ENCODE peak calls at places on chromosomes 6 and 20, in four cellular contexts. One of them, this sample, is unnamed.

GRCh38 chr6:89944826-89945407 is 50.6 kb downstream of the GJA10 start:
- DNase-seq in Calu3: no peak
- DNase-seq in naive thymus-derived CD4-positive, alpha-beta T cell: no peak
- DNase-seq in ecto neural progenitor cell: no peak
- DNase-seq in this sample: no peak

GRCh38 chr6:37092851-37093727 is 76.9 kb upstream of the PIM1 start:
- DNase-seq in ecto neural progenitor cell: no peak
- DNase-seq in Calu3: peak
- DNase-seq in naive thymus-derived CD4-positive, alpha-beta T cell: no peak
- DNase-seq in this sample: no peak

GRCh38 chr20:3919352-3919751 is 30.2 kb downstream of the PANK2 start:
- DNase-seq in naive thymus-derived CD4-positive, alpha-beta T cell: no peak
- DNase-seq in ecto neural progenitor cell: no peak
- DNase-seq in Calu3: no peak
- DNase-seq in this sample: no peak

GRCh38 chr6:138215071-138215470 is 3.2 kb downstream of the PBOV1 start:
- DNase-seq in naive thymus-derived CD4-positive, alpha-beta T cell: no peak
- DNase-seq in Calu3: no peak
- DNase-seq in ecto neural progenitor cell: no peak
- DNase-seq in this sample: no peak

GRCh38 chr20:19699132-19699971 is 58.7 kb upstream of the RIN2 start:
- DNase-seq in naive thymus-derived CD4-positive, alpha-beta T cell: no peak
- DNase-seq in ecto neural progenitor cell: no peak
- DNase-seq in Calu3: no peak
- DNase-seq in this sample: no peak

GRCh38 chr6:34036357-34037069 is 109.4 kb downstream of the GRM4 start:
- DNase-seq in Calu3: no peak
- DNase-seq in naive thymus-derived CD4-positive, alpha-beta T cell: no peak
- DNase-seq in ecto neural progenitor cell: no peak
- DNase-seq in this sample: no peak

GRCh38 chr20:1935696-1936366 is 40.6 kb downstream of the SIRPA start:
- DNase-seq in ecto neural progenitor cell: no peak
- DNase-seq in naive thymus-derived CD4-positive, alpha-beta T cell: no peak
- DNase-seq in Calu3: no peak
- DNase-seq in this sample: no peak

GRCh38 chr6:46862381-46862780 is 59.4 kb downstream of the ADGRF5 start:
- DNase-seq in Calu3: no peak
- DNase-seq in ecto neural progenitor cell: no peak
- DNase-seq in naive thymus-derived CD4-positive, alpha-beta T cell: no peak
- DNase-seq in this sample: no peak

GRCh38 chr20:48957521-48957920 is 36.0 kb downstream of the ARFGEF2 start:
- DNase-seq in Calu3: no peak
- DNase-seq in ecto neural progenitor cell: no peak
- DNase-seq in naive thymus-derived CD4-positive, alpha-beta T cell: no peak
- DNase-seq in this sample: no peak

GRCh38 chr20:21521596-21522478 is 8.0 kb upstream of the NKX2-2 start:
- DNase-seq in Calu3: no peak
- DNase-seq in ecto neural progenitor cell: peak
- DNase-seq in naive thymus-derived CD4-positive, alpha-beta T cell: no peak
- DNase-seq in this sample: no peak

GRCh38 chr20:38143646-38144554 is 21.2 kb downstream of the TGM2 start:
- DNase-seq in naive thymus-derived CD4-positive, alpha-beta T cell: no peak
- DNase-seq in Calu3: peak
- DNase-seq in ecto neural progenitor cell: no peak
- DNase-seq in this sample: no peak

GRCh38 chr6:82576284-82576683 is 212.7 kb downstream of the TPBG start:
- DNase-seq in naive thymus-derived CD4-positive, alpha-beta T cell: no peak
- DNase-seq in Calu3: no peak
- DNase-seq in ecto neural progenitor cell: no peak
- DNase-seq in this sample: no peak

GRCh38 chr6:63817492-63818050 is 182.0 kb downstream of the PHF3 start:
- DNase-seq in naive thymus-derived CD4-positive, alpha-beta T cell: no peak
- DNase-seq in ecto neural progenitor cell: no peak
- DNase-seq in Calu3: no peak
- DNase-seq in this sample: no peak

GRCh38 chr6:139519571-139520031 is 145.2 kb upstream of the CITED2 start:
- DNase-seq in ecto neural progenitor cell: no peak
- DNase-seq in naive thymus-derived CD4-positive, alpha-beta T cell: no peak
- DNase-seq in Calu3: no peak
- DNase-seq in this sample: no peak

GRCh38 chr6:14540276-14540675 is 422.7 kb downstream of the CD83 start:
- DNase-seq in ecto neural progenitor cell: no peak
- DNase-seq in naive thymus-derived CD4-positive, alpha-beta T cell: no peak
- DNase-seq in Calu3: no peak
- DNase-seq in this sample: no peak

GRCh38 chr20:5870462-5871021 is 79.8 kb downstream of the TRMT6 start:
- DNase-seq in ecto neural progenitor cell: no peak
- DNase-seq in Calu3: no peak
- DNase-seq in naive thymus-derived CD4-positive, alpha-beta T cell: no peak
- DNase-seq in this sample: no peak

GRCh38 chr6:106829451-106829850 is 145.1 kb downstream of the CD24 start:
- DNase-seq in ecto neural progenitor cell: no peak
- DNase-seq in Calu3: no peak
- DNase-seq in naive thymus-derived CD4-positive, alpha-beta T cell: no peak
- DNase-seq in this sample: no peak

GRCh38 chr20:8144282-8145245 is 12.5 kb downstream of the PLCB1 start:
- DNase-seq in Calu3: no peak
- DNase-seq in ecto neural progenitor cell: no peak
- DNase-seq in naive thymus-derived CD4-positive, alpha-beta T cell: no peak
- DNase-seq in this sample: no peak

GRCh38 chr6:44257007-44257752 is at the start of gene SLC35B2:
- DNase-seq in ecto neural progenitor cell: peak
- DNase-seq in naive thymus-derived CD4-positive, alpha-beta T cell: peak
- DNase-seq in Calu3: peak
- DNase-seq in this sample: peak

GRCh38 chr6:17719323-17720041 is 12.8 kb upstream of the NUP153 start:
- DNase-seq in Calu3: no peak
- DNase-seq in naive thymus-derived CD4-positive, alpha-beta T cell: no peak
- DNase-seq in ecto neural progenitor cell: no peak
- DNase-seq in this sample: no peak

GRCh38 chr6:40678941-40679340 is 91.8 kb upstream of the LRFN2 start:
- DNase-seq in Calu3: no peak
- DNase-seq in naive thymus-derived CD4-positive, alpha-beta T cell: no peak
- DNase-seq in ecto neural progenitor cell: no peak
- DNase-seq in this sample: no peak

GRCh38 chr6:129565331-129565730 is 144.6 kb downstream of the ARHGAP18 start:
- DNase-seq in naive thymus-derived CD4-positive, alpha-beta T cell: no peak
- DNase-seq in ecto neural progenitor cell: no peak
- DNase-seq in Calu3: no peak
- DNase-seq in this sample: no peak

GRCh38 chr20:63381781-63382431 is 20.8 kb upstream of the CHRNA4 start:
- DNase-seq in naive thymus-derived CD4-positive, alpha-beta T cell: peak
- DNase-seq in Calu3: peak
- DNase-seq in ecto neural progenitor cell: peak
- DNase-seq in this sample: peak

GRCh38 chr6:111987295-111987694 is 66.6 kb upstream of the CCN6 start:
- DNase-seq in Calu3: no peak
- DNase-seq in ecto neural progenitor cell: no peak
- DNase-seq in naive thymus-derived CD4-positive, alpha-beta T cell: no peak
- DNase-seq in this sample: no peak

GRCh38 chr6:41651246-41651961 is 13.1 kb downstream of the MDFI start:
- DNase-seq in Calu3: no peak
- DNase-seq in ecto neural progenitor cell: no peak
- DNase-seq in naive thymus-derived CD4-positive, alpha-beta T cell: no peak
- DNase-seq in this sample: no peak

GRCh38 chr6:46175976-46176375 is 5.2 kb upstream of the ENPP5 start:
- DNase-seq in naive thymus-derived CD4-positive, alpha-beta T cell: no peak
- DNase-seq in ecto neural progenitor cell: no peak
- DNase-seq in Calu3: no peak
- DNase-seq in this sample: no peak

GRCh38 chr6:101762851-101763250 is 369.3 kb downstream of the GRIK2 start:
- DNase-seq in ecto neural progenitor cell: no peak
- DNase-seq in naive thymus-derived CD4-positive, alpha-beta T cell: no peak
- DNase-seq in Calu3: no peak
- DNase-seq in this sample: no peak

GRCh38 chr6:41000248-41000647 is 38.8 kb downstream of the UNC5CL start:
- DNase-seq in naive thymus-derived CD4-positive, alpha-beta T cell: no peak
- DNase-seq in Calu3: peak
- DNase-seq in ecto neural progenitor cell: no peak
- DNase-seq in this sample: no peak

GRCh38 chr20:44448753-44449546 is 26.7 kb upstream of the TTPAL start:
- DNase-seq in naive thymus-derived CD4-positive, alpha-beta T cell: no peak
- DNase-seq in Calu3: peak
- DNase-seq in ecto neural progenitor cell: peak
- DNase-seq in this sample: peak

GRCh38 chr6:15960740-15961629 is 167.9 kb upstream of the MYLIP start:
- DNase-seq in ecto neural progenitor cell: no peak
- DNase-seq in Calu3: no peak
- DNase-seq in naive thymus-derived CD4-positive, alpha-beta T cell: no peak
- DNase-seq in this sample: no peak

GRCh38 chr6:130167655-130168054 is 55.1 kb downstream of the SAMD3 start:
- DNase-seq in ecto neural progenitor cell: no peak
- DNase-seq in naive thymus-derived CD4-positive, alpha-beta T cell: no peak
- DNase-seq in Calu3: no peak
- DNase-seq in this sample: no peak

GRCh38 chr6:159977242-159978214 is 8.6 kb downstream of the IGF2R start:
- DNase-seq in ecto neural progenitor cell: no peak
- DNase-seq in naive thymus-derived CD4-positive, alpha-beta T cell: no peak
- DNase-seq in Calu3: no peak
- DNase-seq in this sample: no peak

GRCh38 chr20:46222521-46223007 is 85.7 kb downstream of the CDH22 start:
- DNase-seq in naive thymus-derived CD4-positive, alpha-beta T cell: no peak
- DNase-seq in ecto neural progenitor cell: no peak
- DNase-seq in Calu3: no peak
- DNase-seq in this sample: no peak

GRCh38 chr6:12584631-12585405 is 131.7 kb upstream of the PHACTR1 start:
- DNase-seq in Calu3: no peak
- DNase-seq in ecto neural progenitor cell: no peak
- DNase-seq in naive thymus-derived CD4-positive, alpha-beta T cell: no peak
- DNase-seq in this sample: no peak

GRCh38 chr6:10587694-10588392 is 66.7 kb downstream of the GCNT2 start:
- DNase-seq in naive thymus-derived CD4-positive, alpha-beta T cell: no peak
- DNase-seq in Calu3: no peak
- DNase-seq in ecto neural progenitor cell: no peak
- DNase-seq in this sample: no peak

GRCh38 chr6:89209457-89209856 is 7.7 kb downstream of the GABRR1 start:
- DNase-seq in Calu3: no peak
- DNase-seq in naive thymus-derived CD4-positive, alpha-beta T cell: no peak
- DNase-seq in ecto neural progenitor cell: no peak
- DNase-seq in this sample: no peak